ENCODE peak calls at places on chromosome 3, in four cellular contexts. T is IMR-90, O is H9, X is H1. B is an unnamed sample.

GRCh38 chr3:174206607-174207192 is 652.4 kb upstream of the NAALADL2 start:
- DNase-seq in X (no peak), T (no peak), O (no peak), B (peak; percentile 5)

GRCh38 chr3:186021673-186022362 is 84.0 kb upstream of the TRA2B start:
- DNase-seq in T (peak; percentile 95), O (no peak), X (no peak), B (peak; percentile 80)

GRCh38 chr3:134603956-134604355 is 46.9 kb downstream of the KY start:
- DNase-seq in X (no peak), O (no peak), T (no peak), B (no peak)

GRCh38 chr3:3177861-3178497 is 1.5 kb downstream of the CRBN start:
- DNase-seq in O (no peak), X (no peak), T (peak; percentile 12), B (no peak)

GRCh38 chr3:38143511-38143910 is 5.0 kb downstream of the MYD88 start:
- DNase-seq in T (no peak), X (peak; percentile 33), O (no peak), B (no peak)

GRCh38 chr3:72907131-72907697 is 19.4 kb downstream of the GXYLT2 start:
- DNase-seq in X (no peak), O (no peak), T (peak; percentile 72), B (no peak)

GRCh38 chr3:193883551-193883950 is 252.4 kb upstream of the HES1 start:
- DNase-seq in X (no peak), O (no peak), T (peak; percentile 24), B (no peak)

GRCh38 chr3:172305552-172305951 is 142.7 kb downstream of the GHSR start:
- DNase-seq in O (no peak), T (peak; percentile 86), X (no peak), B (no peak)

GRCh38 chr3:14494973-14495300 is 45.2 kb downstream of the GRIP2 start:
- DNase-seq in O (no peak), T (no peak), X (no peak), B (no peak)

GRCh38 chr3:192409838-192410683 is 317.3 kb downstream of the FGF12 start:
- DNase-seq in O (peak; percentile 62), T (no peak), X (peak; percentile 75), B (peak; percentile 77)

GRCh38 chr3:134308350-134308891 is 57.8 kb upstream of the RYK start:
- DNase-seq in T (peak; percentile 76), X (peak; percentile 95), O (peak; percentile 89), B (peak; percentile 93)

GRCh38 chr3:14508966-14509795 is 31.0 kb downstream of the GRIP2 start:
- DNase-seq in X (peak; percentile 100), T (peak; percentile 18), O (peak; percentile 89), B (peak; percentile 77)

GRCh38 chr3:13823692-13824091 is 56.2 kb downstream of the WNT7A start:
- DNase-seq in X (no peak), T (no peak), O (no peak), B (no peak)

DNA sequence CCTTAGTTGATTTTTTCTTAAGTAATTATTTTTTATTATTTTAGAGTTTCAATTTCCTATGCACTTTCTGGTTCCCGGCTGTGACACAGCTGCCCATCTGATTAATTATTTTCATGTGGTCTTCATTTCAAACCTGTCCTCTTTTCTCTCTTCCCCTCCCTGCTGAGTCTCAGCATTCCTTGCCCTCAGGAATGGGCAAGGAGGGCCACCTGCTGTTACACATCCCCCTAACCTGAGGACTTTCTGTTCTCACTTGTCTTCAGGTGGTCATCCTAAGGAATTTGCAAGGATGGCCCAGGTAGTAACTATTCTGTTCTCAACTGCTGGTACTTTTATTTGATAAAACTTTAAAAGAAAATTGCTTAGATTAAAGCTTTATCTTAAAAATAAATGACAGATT is 545.0 kb downstream of the OTOL1 start:
- DNase-seq in T (no peak), O (peak; percentile 55), X (no peak), B (peak; percentile 87)
- H4K5ac ChIP-seq in T (no peak overlapping the region), O (no peak overlapping the region), X (no peak overlapping the region), B (no peak overlapping the region)

GRCh38 chr3:159169828-159170227 is 368.0 kb downstream of the MFSD1 start:
- DNase-seq in O (no peak), X (no peak), T (peak; percentile 53), B (no peak)
- H2BK120ac ChIP-seq in O (no peak overlapping the region), X (no peak overlapping the region), T (peak overlapping the region; percentile 60), B (no peak overlapping the region)

GRCh38 chr3:111863942-111864341 is 4.9 kb downstream of the PHLDB2 start:
- DNase-seq in X (no peak), O (no peak), T (peak; percentile 16), B (no peak)
- H4K5ac ChIP-seq in X (no peak overlapping the region), O (no peak overlapping the region), T (no peak overlapping the region), B (no peak overlapping the region)

GRCh38 chr3:52299247-52299657 is 11.6 kb downstream of the GLYCTK start:
- DNase-seq in T (no peak), O (no peak), X (peak; percentile 66), B (no peak)

GRCh38 chr3:52295809-52296208 is 8.2 kb downstream of the GLYCTK start:
- DNase-seq in O (no peak), X (no peak), T (no peak), B (no peak)

GRCh38 chr3:52299815-52300611 is 12.4 kb downstream of the GLYCTK start:
- DNase-seq in X (peak; percentile 67), O (peak; percentile 61), T (peak; percentile 34), B (peak; percentile 76)

GRCh38 chr3:52298147-52299098 is 10.8 kb downstream of the GLYCTK start:
- DNase-seq in T (no peak), X (no peak), O (peak; percentile 44), B (no peak)

DNA sequence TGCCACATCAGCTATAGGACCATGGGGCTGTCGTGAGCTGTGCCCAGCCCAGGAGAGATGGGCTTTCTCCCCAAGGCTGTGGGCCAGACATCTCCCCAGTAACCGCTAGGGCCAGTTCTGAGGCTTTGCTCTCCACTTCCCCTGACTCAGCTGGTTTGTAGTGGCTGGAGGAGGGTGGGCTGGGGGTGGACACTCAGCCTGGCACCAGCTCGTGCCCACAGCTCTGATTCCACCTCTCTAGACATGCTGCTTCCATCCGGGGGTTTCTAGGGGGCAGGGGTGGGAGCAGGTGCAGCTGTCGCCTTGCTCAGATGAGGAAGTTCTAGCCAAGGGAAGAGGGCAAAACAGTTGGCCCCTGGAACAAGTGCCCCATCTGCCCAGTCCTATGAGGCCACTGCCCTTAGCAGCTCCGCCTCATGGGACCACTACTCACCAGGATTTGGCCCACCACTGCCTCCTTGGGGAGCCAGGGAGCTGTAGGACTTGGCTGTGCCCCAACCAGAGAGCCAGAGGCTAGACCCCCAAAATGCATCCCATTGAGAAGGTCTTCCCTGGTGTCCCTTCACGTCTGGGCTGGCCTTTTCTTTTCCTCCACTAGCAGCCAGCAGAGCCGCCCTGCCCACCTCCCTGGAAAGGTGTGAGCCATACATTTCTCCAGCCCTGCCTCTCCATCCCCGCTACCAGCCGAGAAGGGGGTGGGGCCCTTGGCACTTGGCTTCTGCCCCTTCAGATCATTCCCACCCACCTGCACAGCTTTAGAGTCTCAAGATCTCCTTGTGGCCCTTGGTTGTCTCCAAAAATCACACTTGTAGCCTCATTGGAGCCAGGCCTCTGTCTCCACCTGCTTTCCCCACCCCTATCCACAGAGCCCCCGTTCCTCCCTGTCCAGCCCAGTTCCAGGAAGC is 9.9 kb downstream of the GLYCTK start:
- DNase-seq in T (no peak), O (no peak), X (no peak), B (no peak)
- H2BK120ac ChIP-seq in T (no peak overlapping the region), O (no peak overlapping the region), X (no peak overlapping the region), B (no peak overlapping the region)

DNA sequence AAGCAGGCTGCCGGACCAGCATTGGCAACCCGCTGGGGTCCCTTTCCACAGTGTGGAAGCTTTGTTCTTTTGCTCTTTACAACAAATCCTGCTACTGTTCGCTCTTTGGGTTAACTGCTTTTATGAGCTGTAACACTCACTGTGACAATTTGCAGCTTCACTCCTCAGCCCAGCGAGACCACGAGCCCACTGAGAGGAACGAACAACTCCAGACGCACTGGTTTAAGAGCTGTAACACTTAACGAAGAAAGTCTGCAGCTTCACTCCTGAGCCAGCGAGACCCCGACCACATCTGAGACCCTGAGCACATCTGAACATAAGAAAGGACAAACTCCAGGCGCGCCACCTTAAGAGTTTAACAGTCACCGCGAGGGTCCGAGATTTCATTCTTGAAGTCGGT is 10.7 kb upstream of the CCR4 start:
- DNase-seq in X (peak; percentile 44), O (peak; percentile 19), T (no peak), B (no peak)
- H4K5ac ChIP-seq in X (no peak overlapping the region), O (no peak overlapping the region), T (no peak overlapping the region), B (no peak overlapping the region)

DNA sequence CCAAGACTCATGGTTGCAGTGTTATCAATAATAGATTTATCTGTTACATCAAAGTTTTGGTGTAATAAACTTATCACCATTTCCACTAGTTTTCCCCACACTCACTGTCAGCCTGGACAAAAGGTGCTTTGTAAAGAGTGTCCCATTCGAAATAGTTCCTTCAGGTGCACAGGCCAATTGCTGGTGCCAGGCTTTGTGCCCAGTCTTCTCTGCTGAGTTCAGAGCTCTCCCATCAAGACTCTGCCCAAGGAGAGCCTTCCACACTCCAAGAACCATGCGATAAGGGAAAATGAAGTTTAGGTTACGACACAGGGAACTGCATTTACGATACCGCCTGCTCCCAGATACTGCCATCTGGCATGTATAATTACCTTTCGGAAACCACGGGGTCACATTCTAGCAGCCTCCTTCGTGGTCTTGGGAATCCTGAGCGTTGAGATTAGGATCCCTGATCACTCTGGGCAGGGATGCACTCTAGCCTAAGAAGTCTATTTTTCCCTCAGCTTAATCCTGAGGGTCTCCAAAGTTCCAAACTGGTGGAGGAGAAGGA is 379.5 kb downstream of the MECOM start:
- DNase-seq in T (no peak), X (no peak), O (no peak), B (no peak)
- H2BK120ac ChIP-seq in T (no peak overlapping the region), X (no peak overlapping the region), O (no peak overlapping the region), B (no peak overlapping the region)

GRCh38 chr3:179068779-179069530 is 2.7 kb downstream of the ZMAT3 start:
- DNase-seq in O (no peak), X (no peak), T (peak; percentile 40), B (peak; percentile 27)
- H4K5ac ChIP-seq in O (no peak overlapping the region), X (no peak overlapping the region), T (no peak overlapping the region), B (no peak overlapping the region)

GRCh38 chr3:150345021-150345538 is 63.0 kb upstream of the TSC22D2 start:
- DNase-seq in O (peak; percentile 44), T (no peak), X (no peak), B (peak; percentile 95)
- H2BK120ac ChIP-seq in O (no peak overlapping the region), T (no peak overlapping the region), X (no peak overlapping the region), B (no peak overlapping the region)